ENCODE peak calls at places on chromosomes 6 and 20, in seven cellular contexts. One of them, this sample, is unnamed.

GRCh38 chr6:125469915-125470314 is 168.1 kb upstream of the HDDC2 start:
- DNase-seq in spleen: no peak
- DNase-seq in stomach: no peak
- DNase-seq in breast epithelium: no peak
- DNase-seq in K562: no peak
- DNase-seq in thyroid gland: no peak
- DNase-seq in uterus: no peak
- DNase-seq in this sample: no peak

GRCh38 chr6:44446626-44447297 is 59.3 kb downstream of the CDC5L start:
- DNase-seq in spleen: no peak
- DNase-seq in stomach: no peak
- DNase-seq in breast epithelium: no peak
- DNase-seq in K562: no peak
- DNase-seq in thyroid gland: no peak
- DNase-seq in uterus: no peak
- DNase-seq in this sample: no peak

GRCh38 chr6:67779876-67780275 is 855.2 kb upstream of the ADGRB3 start:
- DNase-seq in spleen: no peak
- DNase-seq in stomach: no peak
- DNase-seq in breast epithelium: no peak
- DNase-seq in K562: no peak
- DNase-seq in thyroid gland: no peak
- DNase-seq in uterus: no peak
- DNase-seq in this sample: no peak

GRCh38 chr6:2132911-2133310 is 112.5 kb downstream of the GMDS start:
- DNase-seq in spleen: no peak
- DNase-seq in stomach: no peak
- DNase-seq in breast epithelium: no peak
- DNase-seq in K562: no peak
- DNase-seq in thyroid gland: no peak
- DNase-seq in uterus: no peak
- DNase-seq in this sample: no peak

GRCh38 chr6:13538600-13538999 is 35.8 kb upstream of the SIRT5 start:
- DNase-seq in spleen: no peak
- DNase-seq in stomach: no peak
- DNase-seq in breast epithelium: no peak
- DNase-seq in K562: no peak
- DNase-seq in thyroid gland: no peak
- DNase-seq in uterus: no peak
- DNase-seq in this sample: no peak

GRCh38 chr6:13354331-13355042 is 26.1 kb upstream of the TBC1D7 start:
- DNase-seq in spleen: no peak
- DNase-seq in stomach: no peak
- DNase-seq in breast epithelium: no peak
- DNase-seq in K562: peak
- DNase-seq in thyroid gland: no peak
- DNase-seq in uterus: no peak
- DNase-seq in this sample: no peak

GRCh38 chr6:118594877-118595276 is 46.8 kb downstream of the PLN start:
- DNase-seq in spleen: no peak
- DNase-seq in stomach: no peak
- DNase-seq in breast epithelium: no peak
- DNase-seq in K562: no peak
- DNase-seq in thyroid gland: no peak
- DNase-seq in uterus: no peak
- DNase-seq in this sample: no peak

GRCh38 chr20:63004607-63005211 is 2.1 kb downstream of the BHLHE23 start:
- DNase-seq in spleen: no peak
- DNase-seq in stomach: no peak
- DNase-seq in breast epithelium: no peak
- DNase-seq in K562: no peak
- DNase-seq in thyroid gland: no peak
- DNase-seq in uterus: no peak
- DNase-seq in this sample: no peak

GRCh38 chr6:147099974-147100373 is 104.2 kb upstream of the STXBP5 start:
- DNase-seq in spleen: no peak
- DNase-seq in stomach: no peak
- DNase-seq in breast epithelium: no peak
- DNase-seq in K562: no peak
- DNase-seq in thyroid gland: no peak
- DNase-seq in uterus: no peak
- DNase-seq in this sample: no peak

GRCh38 chr6:111480988-111481830 is 1.8 kb downstream of the REV3L start:
- DNase-seq in spleen: no peak
- DNase-seq in stomach: no peak
- DNase-seq in breast epithelium: no peak
- DNase-seq in K562: no peak
- DNase-seq in thyroid gland: no peak
- DNase-seq in uterus: no peak
- DNase-seq in this sample: no peak

GRCh38 chr20:50821994-50822393 is 27.1 kb downstream of the BCAS4 start:
- DNase-seq in spleen: no peak
- DNase-seq in stomach: no peak
- DNase-seq in breast epithelium: no peak
- DNase-seq in K562: no peak
- DNase-seq in thyroid gland: no peak
- DNase-seq in uterus: no peak
- DNase-seq in this sample: no peak

GRCh38 chr6:125701354-125701668 is 48.1 kb upstream of the HEY2 start:
- DNase-seq in spleen: no peak
- DNase-seq in stomach: no peak
- DNase-seq in breast epithelium: no peak
- DNase-seq in K562: no peak
- DNase-seq in thyroid gland: no peak
- DNase-seq in uterus: no peak
- DNase-seq in this sample: no peak

GRCh38 chr6:16816891-16817290 is 55.6 kb upstream of the ATXN1 start:
- DNase-seq in spleen: no peak
- DNase-seq in stomach: no peak
- DNase-seq in breast epithelium: no peak
- DNase-seq in K562: no peak
- DNase-seq in thyroid gland: no peak
- DNase-seq in uterus: no peak
- DNase-seq in this sample: no peak

GRCh38 chr6:21587182-21587924 is 6.2 kb upstream of the SOX4 start:
- DNase-seq in spleen: peak
- DNase-seq in stomach: peak
- DNase-seq in breast epithelium: peak
- DNase-seq in K562: no peak
- DNase-seq in thyroid gland: peak
- DNase-seq in uterus: peak
- DNase-seq in this sample: peak

GRCh38 chr6:106089981-106090380 is 3.8 kb downstream of the PRDM1 start:
- DNase-seq in spleen: no peak
- DNase-seq in stomach: no peak
- DNase-seq in breast epithelium: no peak
- DNase-seq in K562: no peak
- DNase-seq in thyroid gland: no peak
- DNase-seq in uterus: no peak
- DNase-seq in this sample: no peak

GRCh38 chr20:52785678-52786077 is 186.5 kb upstream of the TSHZ2 start:
- DNase-seq in spleen: no peak
- DNase-seq in stomach: no peak
- DNase-seq in breast epithelium: peak
- DNase-seq in K562: no peak
- DNase-seq in thyroid gland: no peak
- DNase-seq in uterus: no peak
- DNase-seq in this sample: peak

GRCh38 chr6:84979541-84979940 is 215.1 kb upstream of the TBX18 start:
- DNase-seq in spleen: no peak
- DNase-seq in stomach: no peak
- DNase-seq in breast epithelium: no peak
- DNase-seq in K562: no peak
- DNase-seq in thyroid gland: no peak
- DNase-seq in uterus: no peak
- DNase-seq in this sample: no peak

GRCh38 chr20:25726357-25726756 is 29.7 kb upstream of the ZNF337 start:
- DNase-seq in spleen: no peak
- DNase-seq in stomach: no peak
- DNase-seq in breast epithelium: no peak
- DNase-seq in K562: no peak
- DNase-seq in thyroid gland: no peak
- DNase-seq in uterus: no peak
- DNase-seq in this sample: no peak

GRCh38 chr20:1108437-1108920 is 9.9 kb upstream of the PSMF1 start:
- DNase-seq in spleen: peak
- DNase-seq in stomach: peak
- DNase-seq in breast epithelium: no peak
- DNase-seq in K562: peak
- DNase-seq in thyroid gland: peak
- DNase-seq in uterus: peak
- DNase-seq in this sample: no peak

GRCh38 chr20:15475483-15475882 is 1097.8 kb downstream of the KIF16B start:
- DNase-seq in spleen: peak
- DNase-seq in stomach: peak
- DNase-seq in breast epithelium: no peak
- DNase-seq in K562: no peak
- DNase-seq in thyroid gland: peak
- DNase-seq in uterus: no peak
- DNase-seq in this sample: peak

GRCh38 chr6:15730442-15730841 is 67.6 kb upstream of the DTNBP1 start:
- DNase-seq in spleen: no peak
- DNase-seq in stomach: no peak
- DNase-seq in breast epithelium: no peak
- DNase-seq in K562: peak
- DNase-seq in thyroid gland: no peak
- DNase-seq in uterus: no peak
- DNase-seq in this sample: no peak
- TF ChIP-seq POLR2A in spleen: no peak
- TF ChIP-seq POLR2A in stomach: no peak
- TF ChIP-seq POLR2A in breast epithelium: no peak
- TF ChIP-seq POLR2A in K562: no peak
- TF ChIP-seq POLR2A in thyroid gland: no peak
- TF ChIP-seq POLR2A in uterus: no peak
- TF ChIP-seq POLR2A in this sample: no peak

GRCh38 chr6:117205876-117206275 is 59.5 kb upstream of the VGLL2 start:
- DNase-seq in spleen: no peak
- DNase-seq in stomach: no peak
- DNase-seq in breast epithelium: no peak
- DNase-seq in K562: no peak
- DNase-seq in thyroid gland: no peak
- DNase-seq in uterus: no peak
- DNase-seq in this sample: no peak

GRCh38 chr6:117204903-117205302 is 60.5 kb upstream of the VGLL2 start:
- DNase-seq in spleen: no peak
- DNase-seq in stomach: no peak
- DNase-seq in breast epithelium: no peak
- DNase-seq in K562: no peak
- DNase-seq in thyroid gland: no peak
- DNase-seq in uterus: no peak
- DNase-seq in this sample: no peak

GRCh38 chr6:117210279-117210678 is 55.1 kb upstream of the VGLL2 start:
- DNase-seq in spleen: no peak
- DNase-seq in stomach: no peak
- DNase-seq in breast epithelium: no peak
- DNase-seq in K562: no peak
- DNase-seq in thyroid gland: no peak
- DNase-seq in uterus: no peak
- DNase-seq in this sample: no peak

GRCh38 chr6:117206522-117206921 is 58.8 kb upstream of the VGLL2 start:
- DNase-seq in spleen: no peak
- DNase-seq in stomach: no peak
- DNase-seq in breast epithelium: no peak
- DNase-seq in K562: no peak
- DNase-seq in thyroid gland: no peak
- DNase-seq in uterus: no peak
- DNase-seq in this sample: no peak

DNA sequence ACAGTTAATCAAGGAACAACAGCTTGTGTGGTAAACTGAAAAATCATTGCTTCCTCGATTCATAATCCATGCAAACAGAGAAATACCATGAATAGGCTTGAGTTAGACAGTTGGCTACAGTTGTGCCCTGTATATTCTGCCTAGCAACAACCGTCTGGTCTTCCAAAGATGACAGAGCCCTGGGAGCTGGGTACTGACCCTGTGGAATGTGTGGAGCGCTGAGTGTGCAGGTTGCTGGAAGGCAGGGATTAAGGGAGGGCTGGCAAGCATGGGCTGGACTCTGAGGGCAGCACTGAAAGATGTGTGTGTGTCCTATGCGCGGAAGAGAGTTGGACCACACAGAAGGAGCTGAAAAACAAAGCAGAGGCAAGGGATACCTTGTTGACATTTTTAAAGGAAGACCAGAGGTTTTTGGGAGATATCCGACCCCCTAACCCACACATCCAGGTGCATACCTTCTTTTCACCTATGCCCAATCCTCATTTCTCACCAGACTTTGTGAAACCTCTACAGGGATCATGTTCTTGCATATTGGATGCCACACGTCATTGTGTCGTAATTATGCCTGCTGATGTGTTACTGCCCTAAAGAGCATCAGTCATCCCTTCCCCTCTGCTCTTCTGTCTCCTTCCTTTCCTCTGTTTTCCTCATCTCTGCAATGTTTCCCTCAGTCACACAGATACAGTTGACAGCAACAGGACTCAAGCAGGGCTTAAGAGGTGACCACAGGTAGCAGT is 58.2 kb upstream of the VGLL2 start:
- DNase-seq in spleen: no peak
- DNase-seq in stomach: no peak
- DNase-seq in breast epithelium: peak
- DNase-seq in K562: no peak
- DNase-seq in thyroid gland: no peak
- DNase-seq in uterus: no peak
- DNase-seq in this sample: no peak
- TF ChIP-seq POLR2A in spleen: no peak
- TF ChIP-seq POLR2A in stomach: no peak
- TF ChIP-seq POLR2A in breast epithelium: no peak
- TF ChIP-seq POLR2A in K562: no peak
- TF ChIP-seq POLR2A in thyroid gland: no peak
- TF ChIP-seq POLR2A in uterus: no peak
- TF ChIP-seq POLR2A in this sample: no peak

GRCh38 chr6:143745160-143746133 is 67.7 kb downstream of the PHACTR2 start:
- DNase-seq in spleen: no peak
- DNase-seq in stomach: peak
- DNase-seq in breast epithelium: no peak
- DNase-seq in K562: no peak
- DNase-seq in thyroid gland: peak
- DNase-seq in uterus: peak
- DNase-seq in this sample: peak
- TF ChIP-seq POLR2A in spleen: no peak
- TF ChIP-seq POLR2A in stomach: no peak
- TF ChIP-seq POLR2A in breast epithelium: no peak
- TF ChIP-seq POLR2A in K562: no peak
- TF ChIP-seq POLR2A in thyroid gland: no peak
- TF ChIP-seq POLR2A in uterus: no peak
- TF ChIP-seq POLR2A in this sample: no peak

DNA sequence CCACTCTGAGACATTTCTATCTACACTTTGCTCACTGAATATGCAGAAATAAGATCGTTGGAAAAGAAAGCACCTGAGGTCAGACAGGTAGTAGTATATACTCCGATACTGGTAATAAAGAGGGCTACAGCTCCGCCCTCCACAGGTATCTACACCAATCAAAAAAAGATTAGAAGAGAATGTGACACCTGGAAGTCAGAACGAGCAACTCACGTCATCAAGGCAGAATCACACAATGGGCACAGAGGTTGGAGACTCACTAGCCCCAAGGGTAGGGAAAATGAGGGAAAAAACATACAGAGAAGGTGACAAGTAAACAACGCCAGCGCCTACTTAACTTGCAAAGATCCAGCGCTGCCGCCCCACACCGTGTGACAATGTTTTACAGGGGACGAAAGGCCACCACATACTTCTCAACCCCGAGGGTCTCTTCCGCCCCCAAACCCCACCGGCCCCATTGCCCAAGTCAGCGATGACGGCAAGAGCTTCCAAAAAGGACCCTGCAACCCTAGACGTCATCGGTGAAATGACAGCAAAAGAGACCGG is 656 bp downstream of the LMBRD1 start:
- DNase-seq in spleen: no peak
- DNase-seq in stomach: peak
- DNase-seq in breast epithelium: peak
- DNase-seq in K562: peak
- DNase-seq in thyroid gland: peak
- DNase-seq in uterus: no peak
- DNase-seq in this sample: peak
- TF ChIP-seq POLR2A in spleen: no peak
- TF ChIP-seq POLR2A in stomach: no peak
- TF ChIP-seq POLR2A in breast epithelium: no peak
- TF ChIP-seq POLR2A in K562: peak
- TF ChIP-seq POLR2A in thyroid gland: peak
- TF ChIP-seq POLR2A in uterus: no peak
- TF ChIP-seq POLR2A in this sample: peak

This sample was measured in prostate gland.